ENCODE peak calls at places on chromosome 16, in eight cellular contexts. One of them, this sample, is unnamed.

GRCh38 chr16:8173111-8173644 is 417.1 kb downstream of the TMEM114 start:
- DNase-seq in HFF-Myc: peak; percentile 32
- DNase-seq in psoas muscle: peak; percentile 68
- DNase-seq in A549: peak; percentile 74
- DNase-seq in upper lobe of right lung: peak; percentile 77
- DNase-seq in right atrium auricular region: no peak
- DNase-seq in lower leg skin: peak; percentile 87
- DNase-seq in tibial nerve: peak; percentile 22
- DNase-seq in this sample: peak; percentile 18

GRCh38 chr16:82439678-82440293 is 187.0 kb upstream of the CDH13 start:
- DNase-seq in HFF-Myc: no peak
- DNase-seq in psoas muscle: no peak
- DNase-seq in tibial nerve: no peak
- DNase-seq in right atrium auricular region: no peak
- DNase-seq in A549: peak; percentile 45
- DNase-seq in lower leg skin: no peak
- DNase-seq in upper lobe of right lung: no peak
- DNase-seq in this sample: no peak

GRCh38 chr16:83899272-83899897 is 470 bp downstream of the MLYCD start:
- DNase-seq in upper lobe of right lung: peak; percentile 80
- DNase-seq in A549: peak; percentile 31
- DNase-seq in HFF-Myc: no peak
- DNase-seq in psoas muscle: peak; percentile 74
- DNase-seq in tibial nerve: no peak
- DNase-seq in right atrium auricular region: no peak
- DNase-seq in lower leg skin: peak; percentile 88
- DNase-seq in this sample: no peak

GRCh38 chr16:52364500-52364899 is 182.4 kb downstream of the TOX3 start:
- DNase-seq in lower leg skin: no peak
- DNase-seq in psoas muscle: no peak
- DNase-seq in right atrium auricular region: no peak
- DNase-seq in tibial nerve: no peak
- DNase-seq in upper lobe of right lung: no peak
- DNase-seq in HFF-Myc: no peak
- DNase-seq in A549: no peak
- DNase-seq in this sample: no peak

GRCh38 chr16:8594149-8594666 is 3.9 kb upstream of the TMEM114 start:
- DNase-seq in right atrium auricular region: no peak
- DNase-seq in upper lobe of right lung: no peak
- DNase-seq in tibial nerve: no peak
- DNase-seq in HFF-Myc: no peak
- DNase-seq in A549: no peak
- DNase-seq in psoas muscle: no peak
- DNase-seq in lower leg skin: no peak
- DNase-seq in this sample: no peak

GRCh38 chr16:67926181-67926742 is 5.4 kb downstream of the CTRL start:
- DNase-seq in tibial nerve: no peak
- DNase-seq in right atrium auricular region: no peak
- DNase-seq in lower leg skin: peak; percentile 86
- DNase-seq in HFF-Myc: no peak
- DNase-seq in A549: no peak
- DNase-seq in upper lobe of right lung: no peak
- DNase-seq in psoas muscle: no peak
- DNase-seq in this sample: no peak

GRCh38 chr16:19135896-19136438 is 22.2 kb downstream of the ITPRIPL2 start:
- DNase-seq in A549: peak; percentile 67
- DNase-seq in right atrium auricular region: no peak
- DNase-seq in tibial nerve: no peak
- DNase-seq in upper lobe of right lung: no peak
- DNase-seq in lower leg skin: peak; percentile 90
- DNase-seq in HFF-Myc: no peak
- DNase-seq in psoas muscle: peak; percentile 61
- DNase-seq in this sample: no peak

GRCh38 chr16:57186630-57187507 is 740 bp downstream of the RSPRY1 start:
- DNase-seq in lower leg skin: no peak
- DNase-seq in HFF-Myc: no peak
- DNase-seq in tibial nerve: no peak
- DNase-seq in A549: peak; percentile 35
- DNase-seq in right atrium auricular region: no peak
- DNase-seq in psoas muscle: no peak
- DNase-seq in upper lobe of right lung: no peak
- DNase-seq in this sample: no peak

GRCh38 chr16:23131841-23132576 is 17.2 kb downstream of the USP31 start:
- DNase-seq in lower leg skin: no peak
- DNase-seq in psoas muscle: no peak
- DNase-seq in tibial nerve: no peak
- DNase-seq in A549: no peak
- DNase-seq in upper lobe of right lung: no peak
- DNase-seq in right atrium auricular region: no peak
- DNase-seq in HFF-Myc: no peak
- DNase-seq in this sample: no peak

GRCh38 chr16:23129686-23130085 is 19.6 kb downstream of the USP31 start:
- DNase-seq in right atrium auricular region: no peak
- DNase-seq in A549: no peak
- DNase-seq in psoas muscle: no peak
- DNase-seq in HFF-Myc: no peak
- DNase-seq in lower leg skin: no peak
- DNase-seq in upper lobe of right lung: no peak
- DNase-seq in tibial nerve: no peak
- DNase-seq in this sample: no peak

GRCh38 chr16:23131036-23131435 is 18.2 kb downstream of the USP31 start:
- DNase-seq in right atrium auricular region: no peak
- DNase-seq in HFF-Myc: no peak
- DNase-seq in lower leg skin: no peak
- DNase-seq in upper lobe of right lung: no peak
- DNase-seq in psoas muscle: no peak
- DNase-seq in A549: no peak
- DNase-seq in tibial nerve: no peak
- DNase-seq in this sample: no peak

GRCh38 chr16:23132921-23133532 is 16.2 kb downstream of the USP31 start:
- DNase-seq in tibial nerve: no peak
- DNase-seq in HFF-Myc: no peak
- DNase-seq in psoas muscle: no peak
- DNase-seq in A549: no peak
- DNase-seq in right atrium auricular region: no peak
- DNase-seq in upper lobe of right lung: no peak
- DNase-seq in lower leg skin: no peak
- DNase-seq in this sample: no peak

GRCh38 chr16:23131436-23131835 is 17.8 kb downstream of the USP31 start:
- DNase-seq in lower leg skin: no peak
- DNase-seq in A549: no peak
- DNase-seq in right atrium auricular region: no peak
- DNase-seq in upper lobe of right lung: no peak
- DNase-seq in psoas muscle: no peak
- DNase-seq in tibial nerve: no peak
- DNase-seq in HFF-Myc: no peak
- DNase-seq in this sample: no peak
- H3K4me3 ChIP-seq in lower leg skin: no peak overlapping the region
- H3K4me3 ChIP-seq in A549: no peak overlapping the region
- H3K4me3 ChIP-seq in right atrium auricular region: no peak overlapping the region
- H3K4me3 ChIP-seq in upper lobe of right lung: no peak overlapping the region
- H3K4me3 ChIP-seq in psoas muscle: no peak overlapping the region
- H3K4me3 ChIP-seq in tibial nerve: no peak overlapping the region
- H3K4me3 ChIP-seq in HFF-Myc: no peak overlapping the region
- H3K4me3 ChIP-seq in this sample: no peak overlapping the region

DNA sequence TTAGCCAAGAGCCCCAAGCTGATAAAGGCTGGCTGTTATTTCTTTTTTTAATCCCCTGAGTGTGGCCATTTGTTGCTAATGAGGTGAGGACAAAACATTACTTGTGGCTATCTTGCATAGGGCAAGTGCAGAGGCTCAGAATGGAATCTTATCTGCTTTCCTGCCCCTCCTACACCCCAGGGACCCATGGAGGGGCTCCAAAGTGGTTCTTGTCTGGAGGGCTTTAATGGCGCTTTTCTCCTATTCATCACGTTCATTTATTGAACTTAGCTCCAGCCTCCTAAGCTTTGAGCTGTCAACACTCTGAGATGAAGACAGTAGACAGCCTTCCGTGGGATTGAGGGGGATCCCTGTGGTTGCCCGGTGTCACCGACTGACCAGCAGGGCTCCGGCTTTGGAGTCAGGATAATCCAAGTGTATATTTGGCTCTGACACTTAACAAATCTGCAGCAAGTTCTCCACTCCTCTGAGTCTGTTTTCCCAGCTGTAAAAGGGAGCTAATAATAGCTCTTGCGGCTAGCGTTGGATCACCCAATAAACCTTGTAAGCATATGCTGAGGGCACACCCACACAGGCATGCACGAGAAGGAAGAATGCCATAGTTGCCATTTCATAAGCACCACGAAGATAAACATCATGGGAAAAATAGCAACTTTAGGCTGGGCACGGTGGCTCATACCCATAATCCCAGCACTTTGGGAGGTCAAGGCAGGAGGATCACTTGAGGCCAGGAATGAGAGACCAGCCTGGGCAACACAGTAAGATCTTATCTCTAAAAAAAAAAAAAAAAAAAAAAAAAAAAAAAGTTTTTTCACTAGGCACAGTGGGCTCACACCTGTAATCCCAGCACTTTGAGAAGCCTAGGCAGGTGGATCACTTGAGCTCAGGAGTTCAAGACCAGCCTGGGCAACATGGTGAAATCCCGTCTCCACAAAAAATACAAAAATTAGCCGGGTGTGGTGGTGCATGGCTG is 44.8 kb downstream of the MYH11 start:
- DNase-seq in HFF-Myc: peak; percentile 81
- DNase-seq in upper lobe of right lung: no peak
- DNase-seq in tibial nerve: no peak
- DNase-seq in right atrium auricular region: no peak
- DNase-seq in lower leg skin: no peak
- DNase-seq in psoas muscle: no peak
- DNase-seq in A549: no peak
- DNase-seq in this sample: no peak
- TF ChIP-seq CTCF in HFF-Myc: no peak
- TF ChIP-seq CTCF in upper lobe of right lung: no peak
- TF ChIP-seq CTCF in tibial nerve: no peak
- TF ChIP-seq CTCF in right atrium auricular region: no peak
- TF ChIP-seq CTCF in lower leg skin: no peak
- TF ChIP-seq CTCF in psoas muscle: no peak
- TF ChIP-seq CTCF in A549: no peak
- TF ChIP-seq CTCF in this sample: no peak

GRCh38 chr16:1181715-1182671 is 29.1 kb downstream of the CACNA1H start:
- DNase-seq in A549: peak; percentile 57
- DNase-seq in right atrium auricular region: peak; percentile 65
- DNase-seq in tibial nerve: no peak
- DNase-seq in lower leg skin: no peak
- DNase-seq in HFF-Myc: no peak
- DNase-seq in psoas muscle: peak; percentile 74
- DNase-seq in upper lobe of right lung: peak; percentile 87
- DNase-seq in this sample: no peak
- H3K4me3 ChIP-seq in A549: peak overlapping the region; percentile 36
- H3K4me3 ChIP-seq in right atrium auricular region: no peak overlapping the region
- H3K4me3 ChIP-seq in tibial nerve: no peak overlapping the region
- H3K4me3 ChIP-seq in lower leg skin: no peak overlapping the region
- H3K4me3 ChIP-seq in HFF-Myc: no peak overlapping the region
- H3K4me3 ChIP-seq in psoas muscle: no peak overlapping the region
- H3K4me3 ChIP-seq in upper lobe of right lung: peak overlapping the region; percentile 26
- H3K4me3 ChIP-seq in this sample: peak overlapping the region; percentile 21

GRCh38 chr16:86565644-86566511 is 751 bp upstream of the FOXC2 start:
- DNase-seq in HFF-Myc: no peak
- DNase-seq in lower leg skin: no peak
- DNase-seq in upper lobe of right lung: no peak
- DNase-seq in right atrium auricular region: no peak
- DNase-seq in tibial nerve: no peak
- DNase-seq in A549: no peak
- DNase-seq in psoas muscle: no peak
- DNase-seq in this sample: no peak

GRCh38 chr16:86566601-86566965 is at the start of gene FOXC2:
- DNase-seq in tibial nerve: peak; percentile 89
- DNase-seq in right atrium auricular region: peak; percentile 92
- DNase-seq in lower leg skin: peak; percentile 95
- DNase-seq in upper lobe of right lung: peak; percentile 80
- DNase-seq in psoas muscle: peak; percentile 84
- DNase-seq in A549: peak; percentile 49
- DNase-seq in HFF-Myc: peak; percentile 65
- DNase-seq in this sample: no peak

GRCh38 chr16:86562356-86562755 is 4.3 kb upstream of the FOXC2 start:
- DNase-seq in lower leg skin: no peak
- DNase-seq in tibial nerve: no peak
- DNase-seq in upper lobe of right lung: no peak
- DNase-seq in A549: no peak
- DNase-seq in HFF-Myc: no peak
- DNase-seq in psoas muscle: no peak
- DNase-seq in right atrium auricular region: no peak
- DNase-seq in this sample: no peak

GRCh38 chr16:86565181-86565631 is 1.4 kb upstream of the FOXC2 start:
- DNase-seq in HFF-Myc: no peak
- DNase-seq in right atrium auricular region: no peak
- DNase-seq in psoas muscle: no peak
- DNase-seq in tibial nerve: no peak
- DNase-seq in lower leg skin: no peak
- DNase-seq in upper lobe of right lung: no peak
- DNase-seq in A549: no peak
- DNase-seq in this sample: no peak

GRCh38 chr16:86563489-86564345 is 2.9 kb upstream of the FOXC2 start:
- DNase-seq in upper lobe of right lung: peak; percentile 89
- DNase-seq in A549: peak; percentile 50
- DNase-seq in psoas muscle: peak; percentile 88
- DNase-seq in HFF-Myc: peak; percentile 79
- DNase-seq in tibial nerve: peak; percentile 99
- DNase-seq in lower leg skin: peak; percentile 98
- DNase-seq in right atrium auricular region: peak; percentile 96
- DNase-seq in this sample: no peak
- TF ChIP-seq CTCF in upper lobe of right lung: peak; percentile 100
- TF ChIP-seq CTCF in A549: peak; percentile 100
- TF ChIP-seq CTCF in psoas muscle: peak; percentile 100
- TF ChIP-seq CTCF in HFF-Myc: peak; percentile 100
- TF ChIP-seq CTCF in tibial nerve: peak; percentile 99
- TF ChIP-seq CTCF in lower leg skin: peak; percentile 80
- TF ChIP-seq CTCF in right atrium auricular region: peak; percentile 100
- TF ChIP-seq CTCF in this sample: peak; percentile 100